ENCODE peak calls at places on chromosomes 12 and 14, in ten cellular contexts. W, T, E, O, Q, F, I, R, X and L are unnamed samples. For H3K4me1, the result is how much of the 10 kb centered on the place peaks cover.

GRCh38 chr12:88391556-88391955 is 188.7 kb downstream of the KITLG start:
- DNase-seq in W (no peak), T (peak), E (peak), O (no peak), Q (no peak), F (no peak), I (no peak), R (peak), X (no peak), L (no peak)

GRCh38 chr12:49706351-49707126 is 666 bp downstream of the FMNL3 start:
- DNase-seq in W (no peak), T (no peak), E (peak), O (no peak), Q (peak), F (no peak), I (peak), R (peak), X (no peak), L (no peak)

GRCh38 chr14:84458881-84459280 is 1071.1 kb upstream of the FLRT2 start:
- DNase-seq in W (no peak), T (no peak), E (no peak), O (no peak), Q (no peak), F (no peak), I (no peak), R (no peak), X (no peak), L (no peak)

GRCh38 chr14:51157012-51157411 is 62.1 kb upstream of the TRIM9 start:
- DNase-seq in W (no peak), T (peak), E (no peak), O (no peak), Q (no peak), F (no peak), I (no peak), R (peak), X (no peak), L (no peak)

GRCh38 chr12:25903603-25904245 is 54.8 kb upstream of the RASSF8 start:
- DNase-seq in W (no peak), T (no peak), E (no peak), O (no peak), Q (no peak), F (no peak), I (no peak), R (no peak), X (no peak), L (no peak)

GRCh38 chr12:18250313-18250916 is 10.9 kb upstream of the PIK3C2G start:
- DNase-seq in W (peak), T (peak), E (peak), O (no peak), Q (no peak), F (no peak), I (no peak), R (peak), X (no peak), L (no peak)

GRCh38 chr12:38823743-38824142 is 81.6 kb downstream of the CPNE8 start:
- DNase-seq in W (no peak), T (no peak), E (no peak), O (no peak), Q (no peak), F (no peak), I (no peak), R (no peak), X (no peak), L (no peak)

GRCh38 chr14:57533214-57533613 is 39.6 kb upstream of the CCDC198 start:
- DNase-seq in W (no peak), T (peak), E (peak), O (no peak), Q (no peak), F (no peak), I (no peak), R (no peak), X (no peak), L (no peak)

GRCh38 chr12:27619308-27619707 is 76.9 kb upstream of the REP15 start:
- DNase-seq in W (no peak), T (peak), E (peak), O (no peak), Q (no peak), F (no peak), I (no peak), R (peak), X (no peak), L (no peak)

GRCh38 chr12:4991373-4991772 is 52.3 kb upstream of the KCNA5 start:
- DNase-seq in W (no peak), T (no peak), E (no peak), O (no peak), Q (no peak), F (no peak), I (no peak), R (no peak), X (no peak), L (no peak)

GRCh38 chr12:47391566-47391965 is 311.8 kb upstream of the AMIGO2 start:
- DNase-seq in W (no peak), T (no peak), E (no peak), O (no peak), Q (no peak), F (no peak), I (peak), R (no peak), X (no peak), L (no peak)

GRCh38 chr14:39232554-39233415 is 930 bp upstream of the MIA2 start:
- DNase-seq in W (no peak), T (no peak), E (no peak), O (no peak), Q (no peak), F (no peak), I (no peak), R (peak), X (no peak), L (no peak)

GRCh38 chr12:50110127-50110761 is 1.8 kb upstream of the COX14 start:
- DNase-seq in W (no peak), T (no peak), E (peak), O (peak), Q (no peak), F (no peak), I (peak), R (no peak), X (peak), L (peak)

GRCh38 chr14:103520657-103521437 is 1.8 kb downstream of the CKB start:
- DNase-seq in W (no peak), T (peak), E (peak), O (peak), Q (peak), F (no peak), I (peak), R (peak), X (no peak), L (peak)

GRCh38 chr12:69468237-69469026 is 1.8 kb upstream of the FRS2 start:
- DNase-seq in W (no peak), T (no peak), E (no peak), O (no peak), Q (no peak), F (no peak), I (no peak), R (no peak), X (no peak), L (no peak)
- H3K4me1 ChIP-seq in W (under half), T (under half), E (under half), O (under half), Q (under half), F (under half), I (under half), R (under half), X (under half), L (under half)

GRCh38 chr12:124909831-124910560 is 4.5 kb downstream of the UBC start:
- DNase-seq in W (no peak), T (no peak), E (no peak), O (no peak), Q (no peak), F (no peak), I (no peak), R (peak), X (no peak), L (no peak)
- TF ChIP-seq POLR2A in W (no peak), T (peak), E (peak), O (no peak), Q (no peak), F (no peak), I (peak), R (no peak), X (no peak), L (no peak)

GRCh38 chr14:106846218-106846617 is 1319.8 kb downstream of the TMEM121 start:
- DNase-seq in W (no peak), T (no peak), E (no peak), O (no peak), Q (no peak), F (no peak), I (no peak), R (no peak), X (no peak), L (no peak)

GRCh38 chr14:106850913-106851825 is 1324.8 kb downstream of the TMEM121 start:
- DNase-seq in W (no peak), T (no peak), E (no peak), O (no peak), Q (no peak), F (no peak), I (peak), R (no peak), X (no peak), L (no peak)

GRCh38 chr14:106845286-106846087 is 1319.1 kb downstream of the TMEM121 start:
- DNase-seq in W (no peak), T (peak), E (peak), O (peak), Q (no peak), F (no peak), I (peak), R (no peak), X (no peak), L (no peak)

GRCh38 chr14:106844608-106845285 is 1318.4 kb downstream of the TMEM121 start:
- DNase-seq in W (no peak), T (peak), E (peak), O (peak), Q (peak), F (no peak), I (peak), R (no peak), X (peak), L (peak)

DNA sequence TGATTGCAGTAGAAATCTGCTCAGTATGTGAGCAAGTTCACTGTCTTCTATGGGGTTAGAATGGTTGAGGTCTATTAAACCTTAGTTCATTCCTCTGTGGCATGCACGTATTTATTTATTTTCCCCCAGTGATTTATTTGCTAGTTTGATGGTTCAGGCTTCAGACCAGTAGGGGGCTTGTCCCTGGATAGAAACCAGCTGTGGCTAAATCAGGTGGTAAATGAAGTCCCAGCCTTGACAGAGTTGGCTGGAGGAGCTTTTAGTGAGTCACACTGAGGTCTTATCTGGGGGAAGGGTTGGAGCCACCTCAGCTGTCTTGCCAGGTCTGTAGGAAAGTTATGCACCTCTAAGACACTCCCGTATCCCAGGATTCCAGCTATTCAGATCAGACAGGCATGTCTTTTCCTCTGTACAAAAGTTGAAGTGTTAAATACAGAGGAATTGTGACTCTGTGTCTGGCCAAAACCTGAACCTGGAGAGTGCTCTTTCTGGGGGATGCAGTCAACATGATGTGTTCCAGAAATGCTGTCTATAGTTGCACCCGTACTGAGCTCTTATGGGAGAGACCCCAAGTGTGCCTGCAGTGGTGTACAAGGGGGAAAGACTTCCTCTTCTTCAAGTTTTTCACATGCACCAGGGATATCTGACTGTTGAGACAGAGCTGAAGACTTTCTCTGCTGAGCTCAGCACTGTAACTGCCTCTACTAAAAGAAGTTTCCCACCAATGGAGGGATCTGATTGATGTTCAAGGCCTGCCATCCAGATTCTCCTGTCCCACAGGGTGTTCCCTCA is 1322.1 kb downstream of the TMEM121 start:
- DNase-seq in W (no peak), T (no peak), E (peak), O (peak), Q (no peak), F (no peak), I (peak), R (no peak), X (no peak), L (peak)
- TF ChIP-seq CTCF in W (no peak), T (peak), E (peak), O (peak), Q (no peak), F (no peak), I (peak), R (no peak), X (no peak), L (no peak)

GRCh38 chr14:100838493-100839440 is 12.8 kb downstream of the MEG3 start:
- DNase-seq in W (no peak), T (no peak), E (no peak), O (no peak), Q (no peak), F (no peak), I (no peak), R (peak), X (no peak), L (no peak)

GRCh38 chr14:100841445-100842403 is 15.8 kb downstream of the MEG3 start:
- DNase-seq in W (no peak), T (no peak), E (no peak), O (no peak), Q (no peak), F (no peak), I (no peak), R (no peak), X (no peak), L (no peak)

GRCh38 chr14:100840751-100841444 is 15.0 kb downstream of the MEG3 start:
- DNase-seq in W (no peak), T (no peak), E (no peak), O (no peak), Q (no peak), F (no peak), I (no peak), R (no peak), X (no peak), L (no peak)

GRCh38 chr14:100839573-100840175 is 13.8 kb downstream of the MEG3 start:
- DNase-seq in W (no peak), T (no peak), E (peak), O (no peak), Q (no peak), F (no peak), I (no peak), R (no peak), X (no peak), L (no peak)

DNA sequence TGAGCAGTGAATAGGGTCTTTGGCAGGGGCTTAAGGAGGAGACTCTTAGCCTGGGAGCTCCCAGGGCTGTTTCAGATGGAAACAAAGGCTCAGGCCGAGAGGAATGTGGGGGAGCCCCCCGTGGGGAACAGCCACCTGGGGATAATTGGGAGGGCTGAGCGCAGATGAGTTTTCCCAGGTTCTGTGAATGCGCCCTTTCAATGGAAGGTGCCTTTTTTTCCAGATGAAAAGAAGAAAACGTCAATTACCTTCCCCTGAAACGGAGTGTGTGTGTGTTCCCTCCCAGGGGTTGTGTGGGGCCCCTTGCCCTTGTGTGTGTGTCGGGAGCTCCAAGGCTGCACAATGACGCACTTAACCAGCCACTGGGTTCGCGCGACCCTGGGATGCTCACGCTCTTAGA is 14.4 kb downstream of the MEG3 start:
- DNase-seq in W (no peak), T (no peak), E (peak), O (no peak), Q (no peak), F (no peak), I (no peak), R (no peak), X (no peak), L (no peak)
- H3K4me1 ChIP-seq in W (under half), T (under half), E (under half), O (under half), Q (under half), F (under half), I (under half), R (under half), X (under half), L (under half)

DNA sequence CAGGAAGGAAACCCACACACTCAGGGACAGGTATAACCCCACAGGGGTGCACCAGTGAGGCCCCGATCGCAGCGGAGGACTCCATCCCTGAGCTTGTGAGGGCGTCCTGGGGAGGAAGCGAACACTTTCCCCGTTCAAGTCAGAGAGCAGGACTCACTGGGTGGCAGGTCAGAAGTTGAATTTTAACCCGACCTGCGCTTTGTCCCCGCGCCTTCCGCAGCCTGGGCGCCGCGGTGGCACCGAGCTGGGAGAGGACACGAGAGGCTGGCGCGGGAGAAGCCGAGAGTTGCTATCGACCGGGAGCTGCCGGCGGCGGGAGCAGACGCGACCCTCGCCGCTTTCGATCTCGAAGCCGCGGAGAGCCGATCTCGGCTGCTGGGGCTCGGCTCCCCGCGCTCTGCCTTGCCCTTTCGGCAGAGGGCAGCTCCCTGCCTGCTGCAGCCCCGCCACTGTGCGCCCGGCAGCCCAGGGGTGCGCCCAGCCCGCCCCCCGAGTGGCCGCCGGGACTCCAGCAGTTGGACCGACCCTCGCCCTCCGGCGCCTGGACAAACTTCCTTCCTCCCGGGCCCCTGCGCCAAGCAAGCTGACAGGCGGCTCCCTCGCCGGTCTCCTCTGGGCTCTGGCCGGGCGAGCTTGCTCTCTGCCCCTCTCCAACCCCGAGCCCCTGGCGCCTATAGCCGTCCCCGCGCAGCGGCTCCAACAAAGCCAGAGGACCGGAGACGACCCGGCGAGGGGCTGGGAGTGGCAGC is 918 bp downstream of the LIN7A start:
- DNase-seq in W (peak), T (peak), E (no peak), O (peak), Q (no peak), F (no peak), I (peak), R (peak), X (no peak), L (peak)
- TF ChIP-seq POLR2A in W (no peak), T (no peak), E (no peak), O (peak), Q (no peak), F (no peak), I (no peak), R (no peak), X (no peak), L (peak)

DNA sequence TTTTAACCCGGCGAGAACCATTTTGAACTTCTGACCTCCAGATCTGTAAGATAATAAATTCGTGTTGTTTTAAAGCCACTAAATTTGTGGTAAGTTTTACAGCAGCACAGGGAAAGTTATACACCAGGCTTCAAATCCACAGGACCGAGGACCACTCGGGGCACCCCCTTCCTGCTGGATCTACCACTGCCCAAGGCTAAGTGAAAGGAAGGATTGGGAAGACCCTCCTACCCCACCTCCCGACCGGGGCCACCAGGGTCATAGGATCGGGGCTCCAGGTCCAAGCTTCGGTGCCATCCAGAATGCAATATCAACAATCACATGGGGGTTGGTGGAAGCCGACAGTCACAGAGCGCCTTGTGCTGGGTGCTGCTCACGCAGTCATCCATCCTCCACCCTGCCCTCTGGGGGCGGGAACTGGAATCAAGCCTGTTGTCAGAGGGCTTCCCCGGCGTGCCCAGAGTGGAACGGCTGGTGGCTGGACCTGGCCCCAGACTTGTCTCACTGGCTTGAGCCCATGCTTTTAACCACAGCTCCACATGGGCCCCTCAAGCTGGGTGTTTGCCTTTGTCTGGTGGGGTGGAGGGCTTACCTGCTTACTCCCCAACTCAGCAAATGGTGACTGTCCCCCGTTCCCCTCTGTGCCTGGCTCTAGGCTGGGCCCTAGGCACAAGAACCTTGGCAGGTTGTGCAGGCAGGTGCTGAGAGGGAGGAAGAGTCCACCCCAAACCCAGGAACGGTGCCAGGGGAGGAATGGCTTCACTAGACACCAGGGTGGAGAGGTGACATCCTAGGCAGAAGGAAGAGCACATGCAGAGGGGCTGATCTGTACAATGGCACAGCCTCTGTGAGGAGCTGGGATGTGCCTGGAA is 180.3 kb upstream of the RTL1 start:
- DNase-seq in W (no peak), T (no peak), E (no peak), O (no peak), Q (peak), F (no peak), I (peak), R (no peak), X (no peak), L (no peak)
- TF ChIP-seq CTCF in W (peak), T (no peak), E (no peak), O (no peak), Q (no peak), F (peak), I (no peak), R (peak), X (no peak), L (no peak)

GRCh38 chr12:106769078-106769477 is 5.4 kb upstream of the RIC8B start:
- DNase-seq in W (peak), T (no peak), E (peak), O (peak), Q (no peak), F (no peak), I (no peak), R (peak), X (no peak), L (no peak)
- H3K4me1 ChIP-seq in W (under half), T (half or more), E (under half), O (under half), Q (under half), F (under half), I (under half), R (under half), X (under half), L (under half)